ENCODE peak calls at places on chromosomes 2 and 18, in eight cellular contexts. One of them, this sample, is unnamed.

GRCh38 chr2:190277234-190278112 is 42.2 kb downstream of the HIBCH start:
- DNase-seq in WERI-Rb-1: no peak
- DNase-seq in psoas muscle: no peak
- DNase-seq in right atrium auricular region: no peak
- DNase-seq in body of pancreas: peak; percentile 16
- DNase-seq in aorta: no peak
- DNase-seq in CD8-positive, alpha-beta T cell: no peak
- DNase-seq in colonic mucosa: no peak
- DNase-seq in this sample: no peak

GRCh38 chr2:98468621-98469236 is 24.1 kb downstream of the INPP4A start:
- DNase-seq in WERI-Rb-1: no peak
- DNase-seq in psoas muscle: no peak
- DNase-seq in right atrium auricular region: no peak
- DNase-seq in body of pancreas: no peak
- DNase-seq in aorta: no peak
- DNase-seq in CD8-positive, alpha-beta T cell: no peak
- DNase-seq in colonic mucosa: no peak
- DNase-seq in this sample: no peak

GRCh38 chr2:118845843-118846666 is 1.4 kb downstream of the EN1 start:
- DNase-seq in WERI-Rb-1: no peak
- DNase-seq in psoas muscle: peak; percentile 61
- DNase-seq in right atrium auricular region: peak; percentile 54
- DNase-seq in body of pancreas: no peak
- DNase-seq in aorta: no peak
- DNase-seq in CD8-positive, alpha-beta T cell: no peak
- DNase-seq in colonic mucosa: no peak
- DNase-seq in this sample: no peak

GRCh38 chr2:96342085-96342484 is 6.5 kb downstream of the NCAPH start:
- DNase-seq in WERI-Rb-1: no peak
- DNase-seq in psoas muscle: no peak
- DNase-seq in right atrium auricular region: no peak
- DNase-seq in body of pancreas: no peak
- DNase-seq in aorta: no peak
- DNase-seq in CD8-positive, alpha-beta T cell: peak; percentile 60
- DNase-seq in colonic mucosa: no peak
- DNase-seq in this sample: no peak

GRCh38 chr18:11137400-11137799 is 12.0 kb downstream of the PIEZO2 start:
- DNase-seq in WERI-Rb-1: no peak
- DNase-seq in psoas muscle: no peak
- DNase-seq in right atrium auricular region: no peak
- DNase-seq in body of pancreas: peak; percentile 75
- DNase-seq in aorta: no peak
- DNase-seq in CD8-positive, alpha-beta T cell: no peak
- DNase-seq in colonic mucosa: no peak
- DNase-seq in this sample: no peak

GRCh38 chr2:188318161-188318749 is 26.6 kb downstream of the GULP1 start:
- DNase-seq in WERI-Rb-1: no peak
- DNase-seq in psoas muscle: no peak
- DNase-seq in right atrium auricular region: no peak
- DNase-seq in body of pancreas: no peak
- DNase-seq in aorta: no peak
- DNase-seq in CD8-positive, alpha-beta T cell: no peak
- DNase-seq in colonic mucosa: no peak
- DNase-seq in this sample: no peak

GRCh38 chr2:10742666-10743065 is 21.2 kb downstream of the ATP6V1C2 start:
- DNase-seq in WERI-Rb-1: no peak
- DNase-seq in psoas muscle: no peak
- DNase-seq in right atrium auricular region: no peak
- DNase-seq in body of pancreas: no peak
- DNase-seq in aorta: no peak
- DNase-seq in CD8-positive, alpha-beta T cell: no peak
- DNase-seq in colonic mucosa: no peak
- DNase-seq in this sample: no peak

GRCh38 chr2:16561251-16561650 is 104.4 kb downstream of the CYRIA start:
- DNase-seq in WERI-Rb-1: no peak
- DNase-seq in psoas muscle: no peak
- DNase-seq in right atrium auricular region: no peak
- DNase-seq in body of pancreas: no peak
- DNase-seq in aorta: no peak
- DNase-seq in CD8-positive, alpha-beta T cell: no peak
- DNase-seq in colonic mucosa: no peak
- DNase-seq in this sample: no peak

GRCh38 chr18:57784034-57784815 is 18.9 kb downstream of the ATP8B1 start:
- DNase-seq in WERI-Rb-1: no peak
- DNase-seq in psoas muscle: no peak
- DNase-seq in right atrium auricular region: no peak
- DNase-seq in body of pancreas: no peak
- DNase-seq in aorta: no peak
- DNase-seq in CD8-positive, alpha-beta T cell: no peak
- DNase-seq in colonic mucosa: no peak
- DNase-seq in this sample: peak; percentile 57

GRCh38 chr2:134669731-134670669 is 48.8 kb downstream of the TMEM163 start:
- DNase-seq in WERI-Rb-1: no peak
- DNase-seq in psoas muscle: no peak
- DNase-seq in right atrium auricular region: no peak
- DNase-seq in body of pancreas: peak; percentile 82
- DNase-seq in aorta: no peak
- DNase-seq in CD8-positive, alpha-beta T cell: peak; percentile 54
- DNase-seq in colonic mucosa: no peak
- DNase-seq in this sample: no peak

GRCh38 chr2:47344890-47345583 is 57.9 kb upstream of the MSH2 start:
- DNase-seq in WERI-Rb-1: peak; percentile 98
- DNase-seq in psoas muscle: peak; percentile 59
- DNase-seq in right atrium auricular region: peak; percentile 72
- DNase-seq in body of pancreas: peak; percentile 86
- DNase-seq in aorta: no peak
- DNase-seq in CD8-positive, alpha-beta T cell: no peak
- DNase-seq in colonic mucosa: peak; percentile 95
- DNase-seq in this sample: peak; percentile 65

GRCh38 chr18:67669993-67670671 is 153.6 kb upstream of the DSEL start:
- DNase-seq in WERI-Rb-1: no peak
- DNase-seq in psoas muscle: no peak
- DNase-seq in right atrium auricular region: no peak
- DNase-seq in body of pancreas: no peak
- DNase-seq in aorta: no peak
- DNase-seq in CD8-positive, alpha-beta T cell: no peak
- DNase-seq in colonic mucosa: no peak
- DNase-seq in this sample: no peak

GRCh38 chr2:37586663-37587409 is 84.6 kb downstream of the CDC42EP3 start:
- DNase-seq in WERI-Rb-1: peak; percentile 53
- DNase-seq in psoas muscle: no peak
- DNase-seq in right atrium auricular region: no peak
- DNase-seq in body of pancreas: peak; percentile 28
- DNase-seq in aorta: no peak
- DNase-seq in CD8-positive, alpha-beta T cell: no peak
- DNase-seq in colonic mucosa: no peak
- DNase-seq in this sample: no peak

GRCh38 chr2:229627728-229628127 is 86.6 kb downstream of the DNER start:
- DNase-seq in WERI-Rb-1: no peak
- DNase-seq in psoas muscle: no peak
- DNase-seq in right atrium auricular region: no peak
- DNase-seq in body of pancreas: no peak
- DNase-seq in aorta: no peak
- DNase-seq in CD8-positive, alpha-beta T cell: no peak
- DNase-seq in colonic mucosa: no peak
- DNase-seq in this sample: no peak

GRCh38 chr2:193428336-193428818 is 1233.6 kb upstream of the TMEFF2 start:
- DNase-seq in WERI-Rb-1: peak; percentile 16
- DNase-seq in psoas muscle: no peak
- DNase-seq in right atrium auricular region: no peak
- DNase-seq in body of pancreas: peak; percentile 37
- DNase-seq in aorta: no peak
- DNase-seq in CD8-positive, alpha-beta T cell: no peak
- DNase-seq in colonic mucosa: no peak
- DNase-seq in this sample: no peak

DNA sequence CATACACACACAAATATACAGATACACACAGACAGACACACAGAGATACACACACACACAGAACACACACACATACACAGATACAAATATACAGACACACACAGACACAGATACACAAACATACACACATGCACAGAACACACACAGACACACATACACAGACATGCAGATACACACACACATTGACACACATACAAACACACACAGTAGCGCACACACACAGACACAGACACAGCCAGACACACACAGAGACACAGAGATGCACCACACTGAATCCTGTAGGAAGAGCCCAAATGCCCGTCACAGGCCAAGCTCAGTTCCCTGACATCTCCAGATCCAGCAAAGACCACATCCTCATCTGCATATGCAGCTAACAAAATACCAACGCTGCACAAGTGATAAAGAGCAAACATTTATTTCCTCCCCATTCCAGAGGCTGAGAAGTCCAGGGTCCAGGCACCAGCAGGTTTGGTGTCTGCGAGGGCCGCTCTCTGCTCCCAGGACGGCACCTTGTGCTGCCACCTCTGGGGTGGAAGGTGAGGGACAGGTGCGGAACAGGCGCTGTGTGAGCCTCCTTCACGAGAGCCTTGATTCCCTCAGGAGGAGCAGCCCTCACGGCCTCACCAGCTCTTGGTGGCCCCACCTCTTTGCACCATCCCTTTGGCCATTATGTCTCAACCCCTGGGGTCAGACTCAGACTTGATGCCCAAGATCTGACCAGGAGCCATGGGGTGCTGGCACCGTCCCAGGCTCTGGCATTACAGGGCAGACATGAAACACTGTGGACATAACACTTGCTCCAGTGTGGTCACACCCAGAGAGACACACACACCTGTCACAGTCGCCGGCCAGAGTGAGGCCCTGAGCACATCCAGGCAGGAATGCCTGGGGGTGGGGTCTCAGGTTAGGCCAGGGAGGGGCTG is 108.7 kb downstream of the NDUFA10 start:
- DNase-seq in WERI-Rb-1: no peak
- DNase-seq in psoas muscle: no peak
- DNase-seq in right atrium auricular region: peak; percentile 36
- DNase-seq in body of pancreas: no peak
- DNase-seq in aorta: peak; percentile 71
- DNase-seq in CD8-positive, alpha-beta T cell: peak; percentile 2
- DNase-seq in colonic mucosa: peak; percentile 12
- DNase-seq in this sample: peak; percentile 6
- H3K9me3 ChIP-seq in WERI-Rb-1: peaks cover 18% of the 10 kb centered on the region
- H3K9me3 ChIP-seq in psoas muscle: no peaks in the 10 kb centered on the region
- H3K9me3 ChIP-seq in right atrium auricular region: peaks cover 27% of the 10 kb centered on the region
- H3K9me3 ChIP-seq in body of pancreas: peaks cover 31% of the 10 kb centered on the region
- H3K9me3 ChIP-seq in aorta: peaks cover 4% of the 10 kb centered on the region
- H3K9me3 ChIP-seq in CD8-positive, alpha-beta T cell: peaks cover 6% of the 10 kb centered on the region
- H3K9me3 ChIP-seq in colonic mucosa: no peaks in the 10 kb centered on the region
- H3K9me3 ChIP-seq in this sample: no peaks in the 10 kb centered on the region

DNA sequence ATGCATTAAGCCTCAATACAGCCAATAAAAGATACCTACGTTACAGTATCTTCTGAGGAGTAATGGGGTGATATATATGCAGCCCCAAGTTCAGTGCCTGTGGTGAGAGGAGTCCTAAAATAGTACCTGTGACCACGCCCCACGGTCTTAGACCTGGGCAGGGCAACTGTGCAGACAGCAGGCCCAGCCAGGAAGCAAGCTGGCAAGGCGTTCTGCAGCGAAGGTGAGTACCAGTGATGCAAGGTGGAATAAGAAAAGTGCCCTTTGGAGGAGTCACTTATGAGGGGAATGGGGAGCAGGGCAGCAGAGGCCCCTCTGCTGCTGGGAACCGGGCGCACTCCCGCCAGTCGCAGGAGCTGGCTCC is 12.7 kb upstream of the MAP3K2 start:
- DNase-seq in WERI-Rb-1: no peak
- DNase-seq in psoas muscle: no peak
- DNase-seq in right atrium auricular region: no peak
- DNase-seq in body of pancreas: no peak
- DNase-seq in aorta: no peak
- DNase-seq in CD8-positive, alpha-beta T cell: no peak
- DNase-seq in colonic mucosa: peak; percentile 80
- DNase-seq in this sample: no peak
- H3K4me3 ChIP-seq in WERI-Rb-1: no peak overlapping the region
- H3K4me3 ChIP-seq in psoas muscle: no peak overlapping the region
- H3K4me3 ChIP-seq in right atrium auricular region: no peak overlapping the region
- H3K4me3 ChIP-seq in body of pancreas: no peak overlapping the region
- H3K4me3 ChIP-seq in aorta: no peak overlapping the region
- H3K4me3 ChIP-seq in CD8-positive, alpha-beta T cell: no peak overlapping the region
- H3K4me3 ChIP-seq in colonic mucosa: peak overlapping the region; percentile 8
- H3K4me3 ChIP-seq in this sample: no peak overlapping the region

DNA sequence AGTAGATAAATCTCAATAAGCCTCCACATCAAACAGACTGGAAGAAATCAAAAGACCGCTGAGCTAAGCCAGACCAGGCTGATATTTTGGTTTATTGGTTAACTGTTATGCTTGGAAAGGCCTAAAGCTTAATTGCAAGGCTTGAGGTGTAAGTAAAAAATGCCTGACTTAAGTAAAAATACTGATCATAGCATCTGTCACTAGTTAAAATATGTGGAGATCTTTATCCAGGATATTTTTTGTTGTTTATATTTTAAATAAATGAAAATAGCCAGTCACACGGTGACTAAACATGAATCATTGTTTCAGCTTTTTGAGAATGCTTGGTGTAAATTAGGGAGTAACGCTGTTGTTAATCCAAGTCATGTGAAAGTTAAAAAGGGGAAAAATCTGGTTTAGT is 127.9 kb downstream of the THADA start:
- DNase-seq in WERI-Rb-1: no peak
- DNase-seq in psoas muscle: no peak
- DNase-seq in right atrium auricular region: no peak
- DNase-seq in body of pancreas: no peak
- DNase-seq in aorta: no peak
- DNase-seq in CD8-positive, alpha-beta T cell: no peak
- DNase-seq in colonic mucosa: no peak
- DNase-seq in this sample: no peak
- H3K27ac ChIP-seq in WERI-Rb-1: no peak overlapping the region
- H3K27ac ChIP-seq in psoas muscle: no peak overlapping the region
- H3K27ac ChIP-seq in right atrium auricular region: peak overlapping the region; percentile 51
- H3K27ac ChIP-seq in body of pancreas: no peak overlapping the region
- H3K27ac ChIP-seq in aorta: no peak overlapping the region
- H3K27ac ChIP-seq in CD8-positive, alpha-beta T cell: no peak overlapping the region
- H3K27ac ChIP-seq in colonic mucosa: no peak overlapping the region
- H3K27ac ChIP-seq in this sample: peak overlapping the region; percentile 67

GRCh38 chr2:108243566-108243965 is 3.8 kb downstream of the SULT1C3 start:
- DNase-seq in WERI-Rb-1: no peak
- DNase-seq in psoas muscle: no peak
- DNase-seq in right atrium auricular region: no peak
- DNase-seq in body of pancreas: no peak
- DNase-seq in aorta: no peak
- DNase-seq in CD8-positive, alpha-beta T cell: no peak
- DNase-seq in colonic mucosa: no peak
- DNase-seq in this sample: no peak

GRCh38 chr2:108239786-108240185 is at the start of gene SULT1C3:
- DNase-seq in WERI-Rb-1: no peak
- DNase-seq in psoas muscle: no peak
- DNase-seq in right atrium auricular region: no peak
- DNase-seq in body of pancreas: no peak
- DNase-seq in aorta: no peak
- DNase-seq in CD8-positive, alpha-beta T cell: no peak
- DNase-seq in colonic mucosa: peak; percentile 90
- DNase-seq in this sample: no peak

GRCh38 chr2:108244667-108245414 is 5.1 kb downstream of the SULT1C3 start:
- DNase-seq in WERI-Rb-1: no peak
- DNase-seq in psoas muscle: no peak
- DNase-seq in right atrium auricular region: no peak
- DNase-seq in body of pancreas: no peak
- DNase-seq in aorta: no peak
- DNase-seq in CD8-positive, alpha-beta T cell: no peak
- DNase-seq in colonic mucosa: no peak
- DNase-seq in this sample: no peak

GRCh38 chr2:108236676-108237335 is 3.0 kb upstream of the SULT1C3 start:
- DNase-seq in WERI-Rb-1: no peak
- DNase-seq in psoas muscle: no peak
- DNase-seq in right atrium auricular region: no peak
- DNase-seq in body of pancreas: no peak
- DNase-seq in aorta: no peak
- DNase-seq in CD8-positive, alpha-beta T cell: no peak
- DNase-seq in colonic mucosa: no peak
- DNase-seq in this sample: no peak

GRCh38 chr2:108240966-108241365 is 1.2 kb downstream of the SULT1C3 start:
- DNase-seq in WERI-Rb-1: no peak
- DNase-seq in psoas muscle: no peak
- DNase-seq in right atrium auricular region: no peak
- DNase-seq in body of pancreas: no peak
- DNase-seq in aorta: no peak
- DNase-seq in CD8-positive, alpha-beta T cell: no peak
- DNase-seq in colonic mucosa: no peak
- DNase-seq in this sample: no peak
- H3K9me3 ChIP-seq in WERI-Rb-1: peaks cover 9% of the 10 kb centered on the region
- H3K9me3 ChIP-seq in psoas muscle: no peaks in the 10 kb centered on the region
- H3K9me3 ChIP-seq in right atrium auricular region: peaks cover 21% of the 10 kb centered on the region
- H3K9me3 ChIP-seq in body of pancreas: no peaks in the 10 kb centered on the region
- H3K9me3 ChIP-seq in aorta: peaks cover 4% of the 10 kb centered on the region
- H3K9me3 ChIP-seq in CD8-positive, alpha-beta T cell: no peaks in the 10 kb centered on the region
- H3K9me3 ChIP-seq in colonic mucosa: peaks cover 4% of the 10 kb centered on the region
- H3K9me3 ChIP-seq in this sample: no peaks in the 10 kb centered on the region

This sample was measured in uterus.